ENCODE peak calls at places on chromosomes 5 and 9, in ten cellular contexts. R, Y, T, M, K, J, N, Z, U and F are unnamed samples.

GRCh38 chr9:125541840-125542243 is 165.2 kb downstream of the MAPKAP1 start:
- DNase-seq in J (no peak), Z (no peak), M (no peak), T (no peak), K (no peak), N (no peak), U (no peak), R (no peak), Y (no peak), F (no peak)

GRCh38 chr9:33263131-33263935 is 1.2 kb downstream of the BAG1 start:
- DNase-seq in U (no peak), Z (no peak), J (no peak), R (no peak), T (no peak), K (peak; percentile 33), N (peak; percentile 60), M (no peak), Y (peak; percentile 26), F (no peak)

GRCh38 chr9:15372385-15373200 is 50.1 kb upstream of the SNAPC3 start:
- DNase-seq in U (no peak), K (no peak), Y (no peak), M (no peak), T (no peak), J (no peak), N (no peak), R (no peak), Z (no peak), F (no peak)

GRCh38 chr9:121197135-121197534 is 4.5 kb downstream of the RAB14 start:
- DNase-seq in M (no peak), J (no peak), U (no peak), K (no peak), R (no peak), Z (no peak), N (no peak), T (no peak), Y (no peak), F (no peak)

GRCh38 chr5:52710310-52710971 is 77.3 kb upstream of the ITGA1 start:
- DNase-seq in J (no peak), M (no peak), T (no peak), K (no peak), N (no peak), Z (no peak), R (no peak), U (no peak), Y (no peak), F (no peak)

GRCh38 chr9:3191715-3192114 is 334.1 kb downstream of the RFX3 start:
- DNase-seq in M (no peak), J (no peak), T (no peak), N (no peak), R (no peak), Z (no peak), U (no peak), K (no peak), Y (no peak), F (no peak)

GRCh38 chr5:155013526-155013925 is at the start of gene KIF4B:
- DNase-seq in U (no peak), R (no peak), K (no peak), T (no peak), Y (no peak), Z (no peak), J (no peak), N (no peak), M (no peak), F (no peak)

GRCh38 chr5:78731884-78732283 is 83.3 kb upstream of the LHFPL2 start:
- DNase-seq in J (no peak), N (no peak), Z (no peak), R (no peak), T (no peak), U (no peak), K (no peak), M (no peak), Y (no peak), F (no peak)

GRCh38 chr9:87711857-87712800 is 13.8 kb upstream of the CTSL start:
- DNase-seq in U (peak; percentile 83), K (no peak), Z (no peak), Y (no peak), N (no peak), T (peak; percentile 40), J (no peak), R (no peak), M (no peak), F (no peak)

GRCh38 chr9:3433754-3434153 is 92.0 kb downstream of the RFX3 start:
- DNase-seq in N (no peak), T (no peak), Z (no peak), M (no peak), U (no peak), R (no peak), J (no peak), K (no peak), Y (no peak), F (no peak)

GRCh38 chr9:99169086-99169485 is 52.7 kb downstream of the ALG2 start:
- DNase-seq in U (no peak), M (no peak), J (no peak), Z (no peak), Y (no peak), K (no peak), T (no peak), R (no peak), N (no peak), F (no peak)

GRCh38 chr5:100900796-100901731 is 2.0 kb downstream of the ST8SIA4 start:
- DNase-seq in T (no peak), N (peak; percentile 94), R (peak; percentile 72), M (peak; percentile 79), Y (peak; percentile 98), J (no peak), Z (peak; percentile 81), U (no peak), K (peak; percentile 97), F (peak; percentile 87)

GRCh38 chr9:8845808-8846207 is 1046.2 kb upstream of the DMAC1 start:
- DNase-seq in M (no peak), J (no peak), T (no peak), Z (no peak), K (no peak), U (no peak), Y (no peak), R (no peak), N (no peak), F (no peak)

GRCh38 chr5:170278611-170279500 is 18.7 kb downstream of the LCP2 start:
- DNase-seq in R (no peak), J (no peak), K (peak; percentile 96), M (peak; percentile 62), U (no peak), Y (peak; percentile 98), N (peak; percentile 89), T (no peak), Z (peak; percentile 79), F (peak; percentile 87)

GRCh38 chr9:101711330-101711941 is 27.0 kb downstream of the GRIN3A start:
- DNase-seq in T (no peak), N (no peak), Z (no peak), K (no peak), M (no peak), U (no peak), J (no peak), Y (peak; percentile 50), R (peak; percentile 51), F (no peak)

GRCh38 chr5:68314465-68314864 is 98.9 kb downstream of the PIK3R1 start:
- DNase-seq in M (no peak), T (no peak), U (no peak), J (no peak), N (no peak), Y (no peak), K (no peak), Z (no peak), R (no peak), F (no peak)

GRCh38 chr5:124952079-124952478 is 205.6 kb upstream of the ZNF608 start:
- DNase-seq in Z (no peak), R (no peak), N (no peak), J (no peak), Y (no peak), U (no peak), M (no peak), K (no peak), T (no peak), F (peak; percentile 1)

GRCh38 chr5:145220491-145220890 is 614.7 kb downstream of the PRELID2 start:
- DNase-seq in M (no peak), R (no peak), K (no peak), Z (no peak), J (no peak), T (no peak), Y (no peak), N (no peak), U (no peak), F (no peak)

GRCh38 chr9:133489253-133490190 is 10.6 kb upstream of the SLC2A6 start:
- DNase-seq in Z (no peak), M (no peak), K (no peak), R (no peak), J (no peak), T (no peak), U (no peak), N (peak; percentile 62), Y (no peak), F (no peak)

GRCh38 chr5:142796492-142797109 is 26.4 kb downstream of the ARHGAP26 start:
- DNase-seq in R (no peak), K (no peak), Y (no peak), N (no peak), M (no peak), Z (no peak), J (no peak), T (no peak), U (no peak), F (no peak)

GRCh38 chr9:108751301-108751824 is 104.4 kb downstream of the ACTL7B start:
- DNase-seq in K (no peak), U (no peak), Z (no peak), Y (no peak), M (no peak), N (no peak), T (no peak), R (no peak), J (no peak), F (no peak)

GRCh38 chr5:33755216-33755615 is 136.6 kb downstream of the ADAMTS12 start:
- DNase-seq in J (no peak), Y (no peak), N (no peak), R (no peak), M (no peak), K (no peak), Z (no peak), U (no peak), T (no peak), F (no peak)

GRCh38 chr5:9468070-9468388 is 77.8 kb downstream of the SEMA5A start:
- DNase-seq in M (no peak), N (no peak), T (peak; percentile 91), Y (no peak), J (peak; percentile 66), K (no peak), Z (no peak), R (no peak), U (no peak), F (no peak)

GRCh38 chr9:21961569-21961968 is 32.6 kb downstream of the CDKN2A start:
- DNase-seq in U (no peak), Y (no peak), Z (no peak), K (no peak), N (no peak), R (no peak), J (no peak), M (no peak), T (no peak), F (no peak)

GRCh38 chr9:98256632-98257218 is 1.3 kb upstream of the TBC1D2 start:
- DNase-seq in Z (no peak), N (no peak), M (no peak), R (no peak), Y (peak; percentile 65), U (no peak), J (no peak), K (peak; percentile 61), T (no peak), F (peak; percentile 7)

GRCh38 chr9:6068983-6069382 is 53.6 kb upstream of the RANBP6 start:
- DNase-seq in Y (peak; percentile 57), J (no peak), N (no peak), Z (no peak), R (no peak), U (no peak), T (no peak), M (no peak), K (peak; percentile 63), F (no peak)

GRCh38 chr9:129328357-129329103 is 150.5 kb upstream of the IER5L start:
- DNase-seq in R (no peak), K (no peak), Z (no peak), Y (peak; percentile 16), J (no peak), T (no peak), U (no peak), N (no peak), M (no peak), F (no peak)

GRCh38 chr5:107254214-107254901 is 416.4 kb downstream of the EFNA5 start:
- DNase-seq in U (no peak), M (no peak), J (no peak), Y (no peak), Z (no peak), T (no peak), K (no peak), N (no peak), R (no peak), F (no peak)